ENCODE peak calls at places on chromosomes 16 and 17, in seven cellular contexts. X, Y, M, S, L, N and O are unnamed samples.

GRCh38 chr16:56964243-56965148 is 2.7 kb downstream of the CETP start:
- DNase-seq in M (peak), S (peak), X (no peak), L (peak), N (peak), Y (peak), O (peak)

GRCh38 chr17:47797797-47798196 is 23.8 kb downstream of the OSBPL7 start:
- DNase-seq in S (no peak), X (no peak), Y (no peak), L (no peak), M (no peak), N (no peak), O (no peak)

GRCh38 chr17:83109386-83109785 is 30.0 kb downstream of the METRNL start:
- DNase-seq in N (no peak), M (no peak), Y (no peak), X (no peak), L (no peak), S (no peak), O (no peak)

GRCh38 chr16:64865037-64865696 is 256.7 kb downstream of the CDH11 start:
- DNase-seq in N (no peak), L (no peak), Y (no peak), M (no peak), S (no peak), X (no peak), O (no peak)

GRCh38 chr16:55812951-55813350 is 19.9 kb downstream of the CES1 start:
- DNase-seq in Y (no peak), X (no peak), L (no peak), N (no peak), S (no peak), M (no peak), O (peak)

GRCh38 chr16:88395669-88396584 is 13.2 kb downstream of the ZNF469 start:
- DNase-seq in X (no peak), N (no peak), S (no peak), M (no peak), Y (no peak), L (no peak), O (no peak)

GRCh38 chr16:15034266-15035162 is 21.4 kb downstream of the NTAN1 start:
- DNase-seq in Y (no peak), N (no peak), S (no peak), L (no peak), M (no peak), X (no peak), O (peak)

GRCh38 chr16:84598391-84598750 is 19.5 kb downstream of the COTL1 start:
- DNase-seq in Y (no peak), M (peak), X (no peak), L (no peak), N (no peak), S (no peak), O (no peak)

GRCh38 chr16:30628628-30629342 is 18.6 kb upstream of the ZNF689 start:
- DNase-seq in N (peak), M (peak), Y (peak), X (peak), L (peak), S (peak), O (peak)

GRCh38 chr17:77076046-77076882 is 64.5 kb upstream of the SEC14L1 start:
- DNase-seq in M (no peak), L (no peak), S (no peak), N (no peak), Y (peak), X (no peak), O (no peak)

GRCh38 chr17:80605326-80606066 is 60.9 kb downstream of the RPTOR start:
- DNase-seq in X (no peak), L (no peak), M (no peak), S (peak), Y (peak), N (no peak), O (no peak)

GRCh38 chr17:53462393-53462811 is 360.3 kb upstream of the KIF2B start:
- DNase-seq in L (no peak), Y (peak), S (no peak), X (no peak), N (no peak), M (no peak), O (no peak)

GRCh38 chr16:85520853-85521736 is 92.0 kb upstream of the GSE1 start:
- DNase-seq in X (no peak), S (no peak), Y (peak), M (peak), L (no peak), N (no peak), O (no peak)

GRCh38 chr17:66272699-66273390 is 29.6 kb upstream of the PRKCA start:
- DNase-seq in S (no peak), X (no peak), L (peak), Y (peak), M (no peak), N (no peak), O (no peak)